ENCODE peak calls at places on chromosome 14, in nine cellular contexts. J is uterus; Z is left ventricle myocardium inferior; N is tibial artery; G is colonic mucosa; A is transverse colon; U is CD8-positive, alpha-beta memory T cell; R is BE2C; B is Peyer's patch. H is an unnamed sample.
A peak's percentile ranks its signal among the peaks of the same experiment; 100 is the strongest.

GRCh38 chr14:96205994-96206392 is 1.4 kb downstream of the BDKRB2 start:
- DNase-seq in B (no peak), R (no peak), Z (no peak), J (no peak), N (no peak), U (no peak), G (no peak), A (no peak), H (no peak)

GRCh38 chr14:34322940-34323418 is 139.1 kb downstream of the SPTSSA start:
- DNase-seq in J (peak; percentile 33), U (peak; percentile 39), Z (peak; percentile 34), B (peak; percentile 73), A (peak; percentile 74), R (peak; percentile 64), N (no peak), G (peak; percentile 80), H (peak; percentile 61)

GRCh38 chr14:50260511-50260910 is 29.1 kb upstream of the SOS2 start:
- DNase-seq in B (no peak), Z (no peak), J (no peak), G (no peak), N (no peak), U (peak; percentile 11), A (no peak), R (peak; percentile 14), H (peak; percentile 68)

GRCh38 chr14:104787736-104788532 is 7.6 kb downstream of the AKT1 start:
- DNase-seq in U (no peak), J (no peak), N (no peak), R (no peak), G (no peak), Z (peak; percentile 53), B (no peak), A (no peak), H (no peak)

GRCh38 chr14:69289811-69290520 is 30.0 kb downstream of the GALNT16 start:
- DNase-seq in U (no peak), Z (no peak), B (no peak), A (no peak), J (no peak), G (no peak), R (no peak), N (peak; percentile 49), H (no peak)

GRCh38 chr14:23556700-23557440 is 799 bp downstream of the THTPA start:
- DNase-seq in B (no peak), R (no peak), Z (no peak), N (no peak), A (no peak), J (no peak), U (no peak), G (no peak), H (no peak)

GRCh38 chr14:22131749-22132476 is 457.1 kb downstream of the DAD1 start:
- DNase-seq in N (no peak), G (peak; percentile 32), J (no peak), Z (no peak), U (no peak), R (peak; percentile 31), B (no peak), A (peak; percentile 30), H (no peak)

GRCh38 chr14:57087841-57088240 is 180.9 kb downstream of the EXOC5 start:
- DNase-seq in J (no peak), R (no peak), A (no peak), G (no peak), U (no peak), B (no peak), Z (no peak), N (no peak), H (no peak)

GRCh38 chr14:53411110-53411509 is 258.0 kb upstream of the DDHD1 start:
- DNase-seq in N (no peak), A (no peak), J (no peak), B (no peak), U (no peak), Z (no peak), G (no peak), R (no peak), H (no peak)

DNA sequence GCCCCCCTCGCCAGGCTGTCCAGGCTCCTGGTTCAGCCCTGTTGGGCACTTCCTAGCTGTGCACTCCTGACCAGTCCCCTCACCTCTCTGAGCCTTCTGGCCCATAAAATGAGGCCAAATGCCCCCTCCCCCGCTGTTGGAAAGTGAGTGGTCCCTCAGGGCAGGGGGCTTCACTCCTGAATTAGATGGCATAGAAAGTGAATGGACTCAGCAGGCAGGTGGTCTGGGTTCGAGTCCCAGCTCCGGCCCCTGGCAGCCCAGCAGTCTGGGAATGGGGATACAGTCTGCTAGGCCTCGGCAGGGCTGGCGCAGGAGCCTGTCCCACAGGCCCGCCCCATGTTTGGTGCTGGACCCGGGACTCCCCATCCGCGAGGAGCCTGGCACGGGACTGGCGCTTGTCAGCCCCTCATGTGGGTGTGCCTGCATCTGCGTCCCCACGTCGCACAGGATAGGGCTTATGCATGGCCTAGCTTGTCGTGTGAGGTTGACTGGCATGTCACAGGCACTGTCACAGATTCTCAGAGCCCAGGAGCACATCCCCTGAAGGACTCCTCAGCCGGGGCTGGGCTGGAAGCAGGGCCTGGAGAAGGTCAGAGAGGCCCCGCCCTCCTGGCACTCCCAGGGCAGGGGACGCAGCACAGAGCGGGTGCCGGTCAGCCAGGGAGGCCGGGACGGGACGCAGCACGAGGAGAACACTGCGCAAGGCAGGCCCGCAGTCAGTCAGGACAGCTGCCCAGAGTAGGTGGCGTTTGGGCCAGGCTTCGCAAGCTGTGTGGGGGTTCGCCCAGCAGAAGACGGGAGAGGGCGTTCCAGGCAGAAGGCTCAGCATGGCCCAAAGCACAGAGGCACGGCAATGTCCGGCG is 40.5 kb downstream of the DIO3 start:
- DNase-seq in N (no peak), B (peak; percentile 32), A (peak; percentile 4), G (no peak), R (no peak), Z (peak; percentile 6), J (no peak), U (no peak), H (no peak)
- H3K9me3 ChIP-seq in N (no peaks in the 10 kb centered on the region), B (no peaks in the 10 kb centered on the region), A (no peaks in the 10 kb centered on the region), G (no peaks in the 10 kb centered on the region), R (no peaks in the 10 kb centered on the region), Z (peaks cover 18% of the 10 kb centered on the region), J (no peaks in the 10 kb centered on the region), U (no peaks in the 10 kb centered on the region), H (no peaks in the 10 kb centered on the region)

GRCh38 chr14:88476375-88476774 is 78.4 kb downstream of the PTPN21 start:
- DNase-seq in U (no peak), R (no peak), G (no peak), B (no peak), N (no peak), A (no peak), J (no peak), Z (no peak), H (no peak)
- H3K36me3 ChIP-seq in U (no peaks in the 10 kb centered on the region), R (no peaks in the 10 kb centered on the region), G (peaks cover 4% of the 10 kb centered on the region), B (no peaks in the 10 kb centered on the region), N (peaks cover 89% of the 10 kb centered on the region), A (no peaks in the 10 kb centered on the region), J (no peaks in the 10 kb centered on the region), Z (peaks cover 79% of the 10 kb centered on the region), H (peaks cover 20% of the 10 kb centered on the region)

DNA sequence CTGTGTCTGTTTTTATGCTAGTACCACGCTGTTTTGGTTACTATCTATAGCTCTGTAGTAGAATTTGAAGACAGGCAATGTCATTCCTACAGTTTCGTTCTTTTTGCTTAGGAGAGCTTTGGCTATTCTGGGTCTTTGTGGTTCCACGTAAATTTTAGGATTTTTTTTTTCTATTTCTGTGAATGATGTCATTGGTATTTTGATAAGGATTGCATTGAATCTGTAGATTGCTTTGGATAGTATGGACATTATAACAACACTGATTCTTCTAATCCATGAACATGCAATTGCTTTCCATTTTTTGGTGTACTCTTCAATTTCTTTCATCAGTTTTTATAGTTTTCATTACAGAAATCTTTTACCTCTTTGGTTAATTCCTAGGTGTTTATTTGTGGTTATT is 345.2 kb downstream of the TMEM121 start:
- DNase-seq in U (no peak), Z (no peak), G (no peak), A (no peak), R (no peak), N (no peak), J (no peak), B (no peak), H (no peak)
- H3K9me3 ChIP-seq in U (no peaks in the 10 kb centered on the region), Z (no peaks in the 10 kb centered on the region), G (no peaks in the 10 kb centered on the region), A (no peaks in the 10 kb centered on the region), R (no peaks in the 10 kb centered on the region), N (no peaks in the 10 kb centered on the region), J (no peaks in the 10 kb centered on the region), B (no peaks in the 10 kb centered on the region), H (no peaks in the 10 kb centered on the region)

GRCh38 chr14:91316761-91317160 is 72.3 kb upstream of the GPR68 start:
- DNase-seq in Z (no peak), J (no peak), N (no peak), G (no peak), R (no peak), B (no peak), U (no peak), A (no peak), H (no peak)
- H3K36me3 ChIP-seq in Z (peaks cover 5% of the 10 kb centered on the region), J (no peaks in the 10 kb centered on the region), N (peaks cover 12% of the 10 kb centered on the region), G (no peaks in the 10 kb centered on the region), R (no peaks in the 10 kb centered on the region), B (no peaks in the 10 kb centered on the region), U (peaks cover 57% of the 10 kb centered on the region), A (no peaks in the 10 kb centered on the region), H (no peaks in the 10 kb centered on the region)

GRCh38 chr14:54920052-54920451 is 17.4 kb upstream of the GCH1 start:
- DNase-seq in J (no peak), U (no peak), B (no peak), N (no peak), R (no peak), G (no peak), Z (no peak), A (no peak), H (no peak)

GRCh38 chr14:54919330-54919729 is 16.7 kb upstream of the GCH1 start:
- DNase-seq in G (no peak), A (no peak), J (no peak), R (no peak), B (no peak), U (no peak), Z (no peak), N (no peak), H (no peak)

GRCh38 chr14:54918427-54918826 is 15.8 kb upstream of the GCH1 start:
- DNase-seq in G (no peak), Z (no peak), N (no peak), B (no peak), A (no peak), U (no peak), J (no peak), R (no peak), H (no peak)

GRCh38 chr14:54916061-54916460 is 13.4 kb upstream of the GCH1 start:
- DNase-seq in N (no peak), G (no peak), U (no peak), J (no peak), R (no peak), A (no peak), Z (no peak), B (no peak), H (no peak)
- H3K9me3 ChIP-seq in N (no peaks in the 10 kb centered on the region), G (no peaks in the 10 kb centered on the region), U (no peaks in the 10 kb centered on the region), J (no peaks in the 10 kb centered on the region), R (no peaks in the 10 kb centered on the region), A (no peaks in the 10 kb centered on the region), Z (no peaks in the 10 kb centered on the region), B (no peaks in the 10 kb centered on the region), H (no peaks in the 10 kb centered on the region)

DNA sequence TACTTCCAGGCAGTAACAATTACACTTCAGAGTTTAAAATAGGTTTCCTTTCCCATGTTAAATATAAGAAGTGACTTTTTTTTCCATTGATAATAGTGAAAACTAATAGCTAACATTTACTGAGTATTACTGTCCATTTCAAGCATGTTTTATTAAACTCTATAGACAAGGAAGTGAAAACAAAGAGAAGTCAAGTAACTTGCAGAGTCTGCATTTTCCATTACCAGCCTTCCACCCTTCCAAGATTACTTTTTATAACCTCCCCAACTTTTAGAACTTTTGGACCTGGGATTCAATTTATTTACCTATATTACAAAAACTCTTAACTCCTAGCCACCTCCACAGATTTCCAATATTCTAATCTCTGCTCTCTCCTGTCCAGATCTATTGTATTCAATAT is 67.7 kb downstream of the SEC23A start:
- DNase-seq in R (no peak), N (no peak), Z (no peak), G (no peak), U (no peak), J (no peak), A (no peak), B (no peak), H (no peak)
- H3K36me3 ChIP-seq in R (peaks cover 53% of the 10 kb centered on the region), N (peaks cover 75% of the 10 kb centered on the region), Z (peaks cover 80% of the 10 kb centered on the region), G (peaks cover 3% of the 10 kb centered on the region), U (peaks cover 28% of the 10 kb centered on the region), J (no peaks in the 10 kb centered on the region), A (no peaks in the 10 kb centered on the region), B (peaks cover 3% of the 10 kb centered on the region), H (peaks cover 59% of the 10 kb centered on the region)